ENCODE peak calls at places on chromosome 7, in six cellular contexts. G, Q, J, D, U and N are unnamed samples. For H3K9me3, the result is how much of the 10 kb centered on the place peaks cover.

GRCh38 chr7:51046482-51046881 is 263.8 kb upstream of the GRB10 start:
- DNase-seq in Q (no peak), G (no peak), J (no peak), U (no peak), D (no peak), N (no peak)

GRCh38 chr7:70502117-70502516 is 629.8 kb upstream of the GALNT17 start:
- DNase-seq in J (no peak), U (no peak), G (no peak), D (no peak), Q (no peak), N (no peak)

GRCh38 chr7:4808565-4808964 is 33.1 kb downstream of the AP5Z1 start:
- DNase-seq in U (no peak), Q (no peak), G (no peak), D (no peak), J (no peak), N (no peak)

GRCh38 chr7:21300692-21301091 is 127.2 kb upstream of the SP4 start:
- DNase-seq in J (peak), U (no peak), Q (peak), G (no peak), D (no peak), N (no peak)

GRCh38 chr7:75039709-75040108 is 33.9 kb downstream of the RCC1L start:
- DNase-seq in Q (no peak), J (no peak), G (no peak), D (no peak), U (no peak), N (no peak)

GRCh38 chr7:116547347-116547746 is 22.5 kb downstream of the CAV1 start:
- DNase-seq in U (peak), Q (no peak), G (no peak), D (no peak), J (no peak), N (peak)

GRCh38 chr7:7351832-7352231 is 169.5 kb downstream of the C1GALT1 start:
- DNase-seq in D (no peak), G (no peak), U (no peak), J (no peak), Q (no peak), N (no peak)

GRCh38 chr7:56092789-56093531 is at the start of gene PHKG1:
- DNase-seq in J (no peak), G (peak), D (peak), U (peak), Q (peak), N (peak)

GRCh38 chr7:66419210-66419609 is 209.5 kb upstream of the KCTD7 start:
- DNase-seq in J (no peak), G (no peak), D (no peak), U (no peak), Q (no peak), N (no peak)

GRCh38 chr7:86158111-86158510 is 485.6 kb upstream of the GRM3 start:
- DNase-seq in J (no peak), Q (no peak), U (no peak), D (no peak), G (no peak), N (no peak)

GRCh38 chr7:28408105-28408973 is 4.0 kb upstream of the CREB5 start:
- DNase-seq in Q (no peak), D (no peak), J (no peak), U (peak), G (peak), N (peak)

DNA sequence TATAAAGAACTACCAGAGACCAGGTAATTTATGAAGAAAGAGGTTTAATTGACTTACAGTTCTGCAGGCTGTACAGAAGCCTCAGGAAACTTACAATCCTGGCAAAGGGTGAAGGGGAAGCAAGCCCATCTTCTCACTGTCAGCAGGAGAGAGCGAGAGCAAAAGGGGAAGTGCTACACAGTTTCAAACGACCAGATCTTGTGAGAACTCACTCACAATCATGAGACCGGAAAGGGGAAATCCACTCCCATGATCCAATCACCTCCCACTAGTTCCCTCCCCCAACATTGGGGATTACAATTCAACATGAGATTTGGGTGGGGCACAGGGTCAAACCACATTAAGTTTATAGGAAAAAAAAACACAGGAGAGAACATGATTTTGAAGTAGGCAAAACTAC is 222.1 kb upstream of the SHH start:
- DNase-seq in G (no peak), J (peak), U (no peak), D (no peak), Q (no peak), N (no peak)
- H3K9me3 ChIP-seq in G (under half), J (under half), U (under half), D (under half), Q (under half), N (under half)

GRCh38 chr7:142409471-142409870 is 151.6 kb upstream of the PRSS58 start:
- DNase-seq in G (no peak), Q (no peak), J (no peak), D (no peak), U (no peak), N (no peak)
- H3K4me3 ChIP-seq in G (no peak), Q (no peak), J (no peak), D (no peak), U (no peak), N (no peak)

DNA sequence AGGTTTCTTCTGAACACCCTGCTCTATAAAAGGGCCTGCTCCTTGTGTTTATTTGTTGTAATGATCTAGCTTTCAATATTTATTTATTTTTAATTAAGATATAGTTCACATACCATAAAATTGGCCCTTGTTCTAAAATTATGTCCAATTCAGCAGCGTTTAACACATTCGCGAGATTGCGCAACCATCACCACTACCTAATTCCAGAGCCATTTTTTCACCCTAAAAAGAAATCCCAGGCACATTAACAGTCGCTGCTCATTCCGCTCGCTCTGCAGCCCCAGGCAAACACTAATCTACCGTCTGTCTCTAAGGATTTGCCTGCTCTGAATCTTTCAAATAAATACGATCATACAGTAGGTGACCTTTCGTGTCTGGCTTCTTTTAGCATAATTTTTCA is 616.8 kb downstream of the CALN1 start:
- DNase-seq in J (no peak), G (no peak), D (no peak), Q (no peak), U (no peak), N (no peak)
- H3K9me3 ChIP-seq in J (under half), G (under half), D (under half), Q (under half), U (under half), N (under half)

DNA sequence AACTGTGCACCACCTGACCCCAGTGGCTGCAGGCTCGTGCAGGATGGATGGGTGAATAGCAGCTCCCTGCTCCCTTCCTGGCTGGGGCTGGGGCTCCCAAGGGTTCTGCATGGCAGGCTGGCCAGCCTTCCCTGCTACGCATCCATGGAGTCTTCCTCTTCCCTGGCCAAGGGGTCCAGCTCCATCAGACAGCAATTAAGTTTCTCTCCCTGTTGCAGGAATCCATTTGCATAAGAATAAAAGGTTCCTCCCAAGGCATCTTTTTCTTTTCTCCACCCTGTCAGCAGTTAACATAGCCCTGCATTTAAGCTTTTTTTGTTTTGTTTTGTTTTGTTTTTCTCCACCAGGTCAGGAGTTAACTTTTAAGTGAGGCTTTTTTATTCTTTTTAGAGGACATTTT is 9.9 kb upstream of the CPA2 start:
- DNase-seq in Q (no peak), G (no peak), U (no peak), D (no peak), J (no peak), N (no peak)
- H3K4me3 ChIP-seq in Q (no peak), G (no peak), U (no peak), D (no peak), J (no peak), N (no peak)

DNA sequence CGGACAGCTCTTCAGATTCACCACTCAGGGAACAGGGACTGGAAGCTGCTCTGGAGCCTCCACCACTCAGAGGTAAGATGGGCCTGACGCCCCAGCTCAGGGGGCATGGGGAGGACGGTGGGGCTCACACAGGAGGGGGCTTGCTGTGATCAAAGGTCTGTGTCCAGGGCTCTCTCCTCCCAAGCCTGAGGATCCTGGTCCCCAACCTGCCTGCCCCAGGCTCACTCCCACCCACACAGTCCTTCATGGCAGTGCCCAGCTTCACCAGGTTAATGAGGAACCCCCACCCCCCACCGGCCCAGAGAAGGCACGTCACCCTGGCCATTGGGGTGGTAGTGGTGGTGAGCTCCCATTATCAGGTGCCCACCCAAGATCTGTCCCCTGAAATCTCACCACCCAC is 926.7 kb upstream of the ZNF722 start:
- DNase-seq in J (no peak), Q (no peak), U (no peak), D (no peak), G (peak), N (no peak)
- H3K9me3 ChIP-seq in J (under half), Q (under half), U (under half), D (under half), G (under half), N (under half)

GRCh38 chr7:134892002-134892693 is 94.2 kb upstream of the AGBL3 start:
- DNase-seq in Q (no peak), G (no peak), U (no peak), J (no peak), D (no peak), N (no peak)

GRCh38 chr7:134894928-134895327 is 91.4 kb upstream of the AGBL3 start:
- DNase-seq in D (no peak), G (no peak), J (no peak), U (no peak), Q (no peak), N (no peak)

GRCh38 chr7:134891262-134892001 is 94.9 kb upstream of the AGBL3 start:
- DNase-seq in D (peak), G (peak), J (no peak), U (peak), Q (peak), N (no peak)

GRCh38 chr7:134893920-134894319 is 92.4 kb upstream of the AGBL3 start:
- DNase-seq in J (no peak), G (no peak), U (no peak), Q (no peak), D (no peak), N (no peak)

DNA sequence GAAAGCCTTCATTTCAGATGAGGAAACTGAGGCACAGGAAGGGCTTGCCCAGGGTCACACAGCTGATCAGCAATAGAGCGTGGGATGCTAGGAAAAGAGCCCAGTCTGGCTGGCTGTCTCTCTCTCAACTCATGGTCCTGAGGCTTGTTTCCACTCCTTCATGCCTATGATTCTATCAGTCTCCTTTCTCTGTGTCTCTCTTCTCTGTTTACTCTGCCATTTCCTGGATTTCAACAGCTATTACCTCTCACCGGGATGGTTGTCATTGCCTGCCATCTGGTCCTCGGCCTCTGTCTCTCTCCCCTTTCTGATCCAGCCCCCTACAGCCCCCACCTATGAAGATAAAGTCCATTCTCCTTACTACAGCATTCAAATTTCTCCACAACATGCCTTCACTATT is 93.3 kb upstream of the AGBL3 start:
- DNase-seq in U (no peak), Q (no peak), J (no peak), G (no peak), D (no peak), N (no peak)
- H3K4me3 ChIP-seq in U (peak), Q (peak), J (no peak), G (peak), D (no peak), N (no peak)

DNA sequence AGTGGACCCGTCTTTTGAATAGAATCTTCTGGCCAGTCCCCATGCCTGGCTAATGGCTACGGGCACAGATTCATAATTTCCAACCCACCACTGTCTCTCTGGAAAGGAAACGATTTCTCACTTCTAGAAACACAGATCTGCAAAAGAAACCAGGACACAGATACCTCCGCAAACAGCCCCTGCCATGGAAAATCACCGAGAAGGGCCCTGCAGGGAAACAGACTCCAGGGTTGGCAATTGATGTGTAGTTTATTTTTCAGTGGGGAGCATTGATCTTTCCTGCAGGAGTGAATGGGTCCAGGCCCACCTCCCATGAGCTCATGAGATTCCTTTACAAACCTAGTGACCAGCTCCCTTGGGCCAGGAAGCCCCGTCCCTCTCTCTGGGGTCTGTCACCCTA is 63.7 kb downstream of the RAMP3 start:
- DNase-seq in D (no peak), J (no peak), U (no peak), G (no peak), Q (no peak), N (no peak)
- H3K9me3 ChIP-seq in D (under half), J (under half), U (under half), G (under half), Q (under half), N (under half)